ENCODE peak calls at places on chromosomes 2 and 18, in eight cellular contexts. T, P, E, U, R, Q, D and A are unnamed samples.

GRCh38 chr2:135531231-135532197 is at the start of gene R3HDM1:
- DNase-seq in P (peak; percentile 100), Q (peak; percentile 100), U (peak; percentile 98), E (peak; percentile 100), T (peak; percentile 100), D (peak; percentile 100), R (peak; percentile 97), A (peak; percentile 99)

GRCh38 chr2:73939419-73939818 is 12.7 kb downstream of the DGUOK start:
- DNase-seq in U (peak; percentile 21), E (peak; percentile 81), D (peak; percentile 98), T (peak; percentile 30), Q (no peak), R (no peak), P (no peak), A (no peak)

GRCh38 chr2:28927878-28928277 is 33.4 kb downstream of the WDR43 start:
- DNase-seq in P (no peak), D (peak; percentile 90), E (peak; percentile 72), R (no peak), T (peak; percentile 75), Q (no peak), U (no peak), A (no peak)

GRCh38 chr18:1585881-1586488 is 681.3 kb downstream of the ADCYAP1 start:
- DNase-seq in Q (peak; percentile 4), D (peak; percentile 13), T (peak; percentile 23), R (no peak), U (no peak), E (peak; percentile 25), P (no peak), A (peak; percentile 9)

GRCh38 chr2:165470351-165470750 is 853 bp downstream of the CSRNP3 start:
- DNase-seq in R (no peak), P (no peak), T (no peak), U (no peak), Q (no peak), D (no peak), E (no peak), A (no peak)

GRCh38 chr2:134217924-134218323 is 35.9 kb upstream of the MGAT5 start:
- DNase-seq in U (no peak), D (peak; percentile 32), R (no peak), P (no peak), E (peak; percentile 60), Q (peak; percentile 16), T (peak; percentile 59), A (no peak)

GRCh38 chr2:163800889-163801498 is 65.2 kb upstream of the FIGN start:
- DNase-seq in P (no peak), D (no peak), E (peak; percentile 72), U (no peak), T (peak; percentile 86), Q (peak; percentile 59), R (no peak), A (peak; percentile 65)

GRCh38 chr18:14943967-14944636 is 196.1 kb downstream of the ANKRD30B start:
- DNase-seq in E (no peak), R (no peak), U (no peak), T (no peak), P (no peak), Q (no peak), D (no peak), A (no peak)

GRCh38 chr18:25349926-25350560 is 1.9 kb downstream of the ZNF521 start:
- DNase-seq in U (no peak), E (peak; percentile 15), T (peak; percentile 4), Q (no peak), R (peak; percentile 75), D (no peak), P (no peak), A (no peak)

GRCh38 chr2:43054367-43054766 is 172.0 kb downstream of the ZFP36L2 start:
- DNase-seq in D (no peak), P (no peak), T (no peak), U (no peak), E (no peak), Q (no peak), R (peak; percentile 79), A (no peak)

GRCh38 chr18:2916184-2916583 is 69.4 kb downstream of the EMILIN2 start:
- DNase-seq in E (no peak), T (no peak), D (no peak), R (no peak), Q (no peak), U (no peak), P (no peak), A (no peak)

GRCh38 chr2:236642584-236643291 is 73.1 kb downstream of the ACKR3 start:
- DNase-seq in U (no peak), Q (peak; percentile 97), P (peak; percentile 2), T (peak; percentile 98), D (peak; percentile 85), E (peak; percentile 100), R (peak; percentile 41), A (peak; percentile 84)

GRCh38 chr2:85949280-85949679 is 60.5 kb upstream of the ST3GAL5 start:
- DNase-seq in P (no peak), E (no peak), D (no peak), U (no peak), Q (no peak), R (no peak), T (no peak), A (no peak)

GRCh38 chr2:85945576-85945975 is 56.8 kb upstream of the ST3GAL5 start:
- DNase-seq in D (no peak), Q (no peak), T (no peak), E (no peak), U (no peak), P (no peak), R (no peak), A (no peak)

GRCh38 chr2:85947593-85947992 is 58.8 kb upstream of the ST3GAL5 start:
- DNase-seq in T (no peak), E (no peak), Q (no peak), D (no peak), U (no peak), R (no peak), P (no peak), A (no peak)

GRCh38 chr2:85942346-85942957 is 53.7 kb upstream of the ST3GAL5 start:
- DNase-seq in P (no peak), Q (no peak), U (no peak), E (no peak), D (no peak), R (no peak), T (no peak), A (no peak)

DNA sequence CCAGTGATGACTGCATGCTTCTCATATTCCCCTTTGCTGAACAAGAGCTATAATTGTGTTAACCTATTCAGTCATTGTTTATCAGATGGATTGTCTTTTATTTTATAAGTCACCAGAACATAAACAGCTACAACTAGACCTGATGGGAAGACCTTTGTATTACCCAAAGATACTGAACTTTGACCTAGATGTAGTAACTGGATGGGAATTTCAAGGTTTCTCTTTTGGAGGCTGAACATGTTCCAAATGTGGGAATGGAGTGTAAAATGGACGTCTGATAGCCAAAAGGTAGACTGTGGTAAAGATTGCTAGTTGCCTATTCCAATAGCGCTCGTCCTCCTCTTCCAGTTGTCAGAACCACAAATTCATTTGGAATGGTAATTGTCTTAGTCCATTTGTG is 56.4 kb upstream of the ST3GAL5 start:
- DNase-seq in Q (no peak), D (no peak), T (no peak), E (no peak), U (no peak), R (no peak), P (no peak), A (no peak)
- H3K4me3 ChIP-seq in Q (no peak overlapping the region), D (no peak overlapping the region), T (no peak overlapping the region), E (no peak overlapping the region), U (no peak overlapping the region), R (no peak overlapping the region), P (no peak overlapping the region), A (no peak overlapping the region)

DNA sequence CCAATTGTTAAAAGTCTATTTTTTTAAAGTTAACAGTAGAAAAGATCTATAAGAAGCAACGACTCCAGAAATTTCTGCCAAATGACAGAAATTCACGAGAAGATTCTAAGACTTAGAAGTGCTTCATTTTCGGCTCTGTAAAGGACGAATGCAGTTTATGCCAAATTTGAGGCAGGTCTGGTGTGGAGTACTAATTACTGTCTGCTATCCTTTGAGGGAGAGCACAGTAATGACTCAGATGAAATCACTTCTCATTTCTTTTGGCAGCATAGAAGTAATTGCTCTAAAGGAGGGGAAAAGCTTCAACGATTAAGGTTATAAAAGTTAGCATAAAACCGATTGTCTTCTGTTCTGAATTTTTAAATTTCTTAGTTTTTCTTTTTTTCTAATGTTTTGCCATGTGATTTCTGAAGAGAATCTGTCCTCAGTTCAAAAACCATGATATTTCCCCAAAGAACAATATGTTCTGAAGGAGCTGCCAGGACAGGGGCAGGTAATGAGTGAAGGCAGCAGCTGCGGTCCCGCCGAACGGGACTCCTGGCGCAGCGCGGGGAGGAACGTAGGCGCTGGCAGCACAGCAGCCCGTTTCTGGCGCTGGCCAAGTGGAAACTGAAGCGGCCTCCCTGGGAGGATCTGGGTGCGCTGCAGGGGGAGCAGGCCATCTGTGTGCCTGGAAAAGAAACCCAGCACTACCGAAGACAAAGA is 11.5 kb downstream of the G6PC2 start:
- DNase-seq in U (no peak), Q (no peak), T (peak; percentile 24), P (no peak), E (peak; percentile 9), R (no peak), D (no peak), A (no peak)
- H3K4me3 ChIP-seq in U (no peak overlapping the region), Q (peak overlapping the region; percentile 38), T (peak overlapping the region; percentile 42), P (peak overlapping the region; percentile 12), E (peak overlapping the region; percentile 42), R (no peak overlapping the region), D (peak overlapping the region; percentile 28), A (peak overlapping the region; percentile 20)

GRCh38 chr2:168210216-168210897 is 37.0 kb downstream of the STK39 start:
- DNase-seq in P (no peak), D (peak; percentile 11), E (peak; percentile 33), T (peak; percentile 49), U (no peak), Q (no peak), R (no peak), A (no peak)
- H3K4me3 ChIP-seq in P (no peak overlapping the region), D (no peak overlapping the region), E (peak overlapping the region; percentile 40), T (no peak overlapping the region), U (no peak overlapping the region), Q (no peak overlapping the region), R (no peak overlapping the region), A (no peak overlapping the region)

GRCh38 chr18:13264986-13265900 is 46.7 kb downstream of the LDLRAD4 start:
- DNase-seq in Q (no peak), R (no peak), D (no peak), T (no peak), E (no peak), U (no peak), P (no peak), A (no peak)
- H3K4me3 ChIP-seq in Q (no peak overlapping the region), R (no peak overlapping the region), D (no peak overlapping the region), T (no peak overlapping the region), E (no peak overlapping the region), U (peak overlapping the region; percentile 6), P (no peak overlapping the region), A (no peak overlapping the region)

DNA sequence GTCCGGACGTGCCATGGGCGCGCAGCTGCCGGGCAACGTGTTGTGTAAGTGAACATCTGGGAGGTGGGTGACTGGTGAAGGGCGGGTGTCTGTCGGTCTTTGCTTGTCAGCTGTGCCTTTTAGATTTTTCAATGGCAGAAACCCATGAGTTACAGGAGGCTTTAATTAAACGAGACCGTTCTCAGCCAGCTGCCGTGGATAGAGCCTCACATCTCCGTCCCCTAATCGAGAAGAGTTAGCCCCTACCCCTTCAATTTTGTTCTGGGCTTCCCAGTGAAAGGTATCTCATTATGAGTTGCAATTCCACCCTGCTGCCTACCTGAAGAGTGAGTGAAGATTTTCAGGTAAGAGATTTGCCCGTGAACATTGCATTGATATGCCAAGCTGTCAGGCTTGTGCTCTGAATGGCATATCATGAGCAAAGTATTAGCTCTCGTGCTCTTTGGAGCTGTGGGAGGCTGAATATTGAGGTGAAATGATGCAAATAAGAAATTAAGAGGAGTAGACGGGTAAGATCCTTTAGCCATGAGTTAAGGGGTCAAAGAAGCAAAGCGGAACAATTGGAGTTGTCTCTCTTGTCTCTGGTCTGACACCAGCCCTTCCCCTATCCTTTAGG is 118.6 kb upstream of the MSTN start:
- DNase-seq in T (no peak), Q (no peak), R (no peak), E (peak; percentile 26), D (no peak), U (no peak), P (no peak), A (no peak)
- H3K4me3 ChIP-seq in T (peak overlapping the region; percentile 64), Q (peak overlapping the region; percentile 57), R (peak overlapping the region; percentile 55), E (peak overlapping the region; percentile 60), D (peak overlapping the region; percentile 53), U (no peak overlapping the region), P (peak overlapping the region; percentile 58), A (peak overlapping the region; percentile 67)